ENCODE peak calls at places on chromosomes 7 and 10, in seven cellular contexts. J is psoas muscle, B is natural killer cell, X is kidney epithelial cell, I is endothelial cell, V is spleen, Q is foreskin fibroblast. A is an unnamed sample.

GRCh38 chr7:98165827-98166667 is 45.2 kb upstream of the BHLHA15 start:
- DNase-seq in I (peak), B (peak), J (no peak), V (peak), X (no peak), Q (peak), A (peak)

GRCh38 chr7:18580945-18581344 is 85.4 kb downstream of the HDAC9 start:
- DNase-seq in J (no peak), Q (no peak), B (no peak), I (no peak), X (no peak), V (no peak), A (no peak)

GRCh38 chr7:77989981-77990566 is 191.5 kb downstream of the PHTF2 start:
- DNase-seq in X (no peak), I (peak), V (no peak), B (no peak), J (no peak), Q (no peak), A (no peak)

GRCh38 chr7:133910761-133911160 is 216.4 kb upstream of the LRGUK start:
- DNase-seq in I (no peak), Q (no peak), X (no peak), V (no peak), B (no peak), J (no peak), A (no peak)

GRCh38 chr10:20142311-20142710 is 326.1 kb downstream of the PLXDC2 start:
- DNase-seq in B (no peak), Q (no peak), X (no peak), I (no peak), V (no peak), J (no peak), A (no peak)

GRCh38 chr7:152347888-152348287 is 87.9 kb downstream of the KMT2C start:
- DNase-seq in Q (no peak), B (no peak), J (no peak), X (no peak), I (no peak), V (no peak), A (no peak)

GRCh38 chr7:152607007-152607406 is 68.9 kb downstream of the XRCC2 start:
- DNase-seq in X (no peak), V (no peak), Q (no peak), B (no peak), J (no peak), I (no peak), A (no peak)

GRCh38 chr7:149595541-149595940 is 97.9 kb upstream of the ZNF746 start:
- DNase-seq in V (no peak), I (no peak), B (no peak), J (no peak), Q (no peak), X (no peak), A (no peak)

GRCh38 chr7:19585761-19586160 is 123.1 kb downstream of the POLR1F start:
- DNase-seq in I (no peak), X (no peak), B (no peak), J (no peak), V (no peak), Q (no peak), A (no peak)

GRCh38 chr7:158355456-158356065 is 232.1 kb downstream of the PTPRN2 start:
- DNase-seq in B (no peak), V (peak), I (no peak), Q (no peak), J (no peak), X (no peak), A (no peak)

GRCh38 chr7:158351481-158351880 is 236.1 kb downstream of the PTPRN2 start:
- DNase-seq in J (no peak), X (no peak), V (peak), Q (no peak), B (no peak), I (no peak), A (no peak)

GRCh38 chr7:158354861-158355260 is 232.8 kb downstream of the PTPRN2 start:
- DNase-seq in X (no peak), V (no peak), B (no peak), Q (no peak), J (no peak), I (no peak), A (no peak)

GRCh38 chr7:158356454-158356853 is 231.2 kb downstream of the PTPRN2 start:
- DNase-seq in B (no peak), Q (no peak), X (no peak), J (no peak), I (no peak), V (peak), A (no peak)

GRCh38 chr7:158353606-158354570 is 233.7 kb downstream of the PTPRN2 start:
- DNase-seq in I (no peak), Q (no peak), B (no peak), V (peak), X (no peak), J (no peak), A (no peak)
- TF ChIP-seq CTCF in I (no peak), Q (no peak), B (no peak), V (peak), X (peak), J (peak), A (peak)

DNA sequence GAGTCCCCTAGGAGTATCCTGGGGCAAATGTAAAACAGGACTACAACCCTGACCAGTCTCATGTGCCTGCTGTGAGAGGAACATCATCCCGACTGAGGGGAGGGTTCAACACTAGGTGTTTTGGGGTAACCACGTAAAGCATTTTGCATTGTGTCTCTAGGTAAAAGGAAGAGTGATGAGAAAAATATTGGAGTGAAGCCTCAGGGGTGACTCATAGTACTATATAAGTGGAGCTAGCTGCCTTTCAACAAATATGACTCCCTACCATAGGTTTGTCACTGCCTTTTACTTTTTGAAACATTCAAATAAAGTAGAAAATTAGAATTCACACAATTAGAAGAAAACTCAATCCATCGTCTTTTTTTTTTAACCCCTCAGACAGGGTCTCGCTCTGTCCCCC is 2.6 kb upstream of the CAMK2G start:
- DNase-seq in Q (no peak), V (no peak), J (no peak), B (no peak), X (no peak), I (no peak), A (no peak)
- TF ChIP-seq CTCF in Q (no peak), V (no peak), J (no peak), B (no peak), X (no peak), I (no peak), A (no peak)

GRCh38 chr7:138887872-138888656 is 90.1 kb upstream of the ATP6V0A4 start:
- DNase-seq in Q (no peak), V (no peak), I (no peak), J (no peak), B (no peak), X (no peak), A (no peak)

GRCh38 chr7:138886501-138886917 is 88.5 kb upstream of the ATP6V0A4 start:
- DNase-seq in V (no peak), Q (peak), B (no peak), X (peak), J (no peak), I (peak), A (no peak)

GRCh38 chr7:138882249-138882648 is 84.3 kb upstream of the ATP6V0A4 start:
- DNase-seq in V (no peak), J (no peak), X (no peak), B (no peak), I (no peak), Q (no peak), A (no peak)

GRCh38 chr7:138887085-138887705 is 89.2 kb upstream of the ATP6V0A4 start:
- DNase-seq in J (no peak), V (no peak), Q (no peak), X (no peak), B (no peak), I (no peak), A (no peak)

GRCh38 chr7:138885383-138886147 is 87.6 kb upstream of the ATP6V0A4 start:
- DNase-seq in I (peak), V (no peak), X (no peak), B (no peak), Q (no peak), J (no peak), A (no peak)
- TF ChIP-seq CTCF in I (no peak), V (no peak), X (no peak), B (no peak), Q (no peak), J (no peak), A (no peak)

DNA sequence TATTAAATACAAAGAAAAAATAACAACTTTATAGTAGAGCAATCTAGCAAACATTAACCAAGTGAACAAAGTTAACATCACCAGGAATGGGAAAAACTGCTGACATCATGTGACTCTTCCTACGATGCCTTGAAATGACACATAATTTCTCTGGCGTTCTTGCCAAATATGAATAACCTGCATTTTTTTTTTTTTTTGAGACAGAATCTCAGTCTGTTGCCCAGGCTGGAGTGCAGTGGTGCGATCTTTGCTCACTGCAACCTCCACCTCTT is 126.5 kb upstream of the VKORC1L1 start:
- DNase-seq in Q (peak), V (no peak), I (no peak), B (no peak), J (no peak), X (no peak), A (no peak)
- TF ChIP-seq CTCF in Q (no peak), V (no peak), I (no peak), B (no peak), J (no peak), X (no peak), A (no peak)

DNA sequence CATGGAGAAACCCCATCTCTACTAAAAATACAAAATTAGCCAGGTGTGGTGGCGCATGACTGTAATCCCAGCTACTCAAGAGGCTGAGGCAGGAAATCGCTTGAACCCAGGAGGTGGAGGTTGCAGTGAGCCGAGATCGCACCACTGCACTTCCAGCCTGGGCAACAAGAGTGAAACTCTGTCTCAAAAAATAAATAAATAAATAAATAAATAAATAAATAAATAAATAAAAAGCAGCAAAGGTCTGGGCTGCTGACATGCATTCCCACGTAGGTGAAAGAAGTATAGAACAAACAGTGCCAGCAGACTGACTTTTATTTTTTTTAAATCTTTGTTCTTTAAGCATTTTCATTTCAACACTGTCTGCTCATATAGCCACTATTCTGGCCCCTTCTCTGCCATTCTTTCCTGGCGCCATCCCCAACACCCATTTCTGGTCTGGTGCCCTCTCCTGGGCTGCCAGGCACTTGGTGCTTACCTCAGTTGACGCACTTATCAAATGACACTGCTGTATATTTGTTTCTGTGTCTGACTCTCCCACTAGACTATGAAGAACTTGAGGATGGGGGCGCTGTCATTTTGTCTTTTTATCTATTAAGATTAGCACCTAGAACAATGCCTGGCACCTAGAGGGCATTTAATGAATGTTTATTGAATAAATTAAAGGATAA is 15.6 kb downstream of the FAM107B start:
- DNase-seq in J (no peak), Q (no peak), I (no peak), X (no peak), V (no peak), B (no peak), A (no peak)
- TF ChIP-seq CTCF in J (no peak), Q (no peak), I (no peak), X (peak), V (no peak), B (no peak), A (no peak)